ENCODE peak calls at places on chromosomes 4 and X, in nine cellular contexts. P, B, G, J, E, I, R, F and Q are unnamed samples.

GRCh38 chr4:174437756-174438155 is 84.5 kb downstream of the HPGD start:
- DNase-seq in P (no peak), B (no peak), G (no peak), J (no peak), E (no peak), I (no peak), R (no peak), F (no peak), Q (no peak)

GRCh38 chrX:15468036-15468435 is 25.1 kb downstream of the PIR start:
- DNase-seq in P (no peak), B (no peak), G (peak; percentile 27), J (peak; percentile 72), E (peak; percentile 23), I (peak; percentile 1), R (no peak), F (no peak), Q (peak; percentile 35)

GRCh38 chrX:113274801-113275200 is 434.2 kb upstream of the AMOT start:
- DNase-seq in P (no peak), B (no peak), G (no peak), J (no peak), E (no peak), I (no peak), R (no peak), F (no peak), Q (no peak)

GRCh38 chr4:3527101-3527913 is 4.9 kb downstream of the LRPAP1 start:
- DNase-seq in P (no peak), B (no peak), G (no peak), J (no peak), E (no peak), I (no peak), R (no peak), F (no peak), Q (peak; percentile 6)

GRCh38 chrX:2490634-2491033 is 10.1 kb downstream of the DHRSX start:
- DNase-seq in P (no peak), B (no peak), G (no peak), J (no peak), E (no peak), I (no peak), R (no peak), F (no peak), Q (no peak)

GRCh38 chrX:41022579-41022978 is 62.7 kb upstream of the USP9X start:
- DNase-seq in P (no peak), B (no peak), G (peak; percentile 39), J (peak; percentile 39), E (no peak), I (no peak), R (peak; percentile 83), F (no peak), Q (no peak)

GRCh38 chr4:103198111-103198765 is at the start of gene CENPE:
- DNase-seq in P (peak; percentile 27), B (peak; percentile 87), G (peak; percentile 78), J (peak; percentile 90), E (peak; percentile 93), I (peak; percentile 92), R (peak; percentile 81), F (peak; percentile 84), Q (peak; percentile 79)

GRCh38 chrX:71997320-71997719 is 86.7 kb downstream of the NHSL2 start:
- DNase-seq in P (no peak), B (no peak), G (no peak), J (no peak), E (no peak), I (no peak), R (no peak), F (no peak), Q (no peak)

GRCh38 chr4:38670939-38671593 is 7.1 kb downstream of the KLF3 start:
- DNase-seq in P (no peak), B (no peak), G (no peak), J (no peak), E (no peak), I (no peak), R (no peak), F (no peak), Q (no peak)

GRCh38 chr4:164410401-164410800 is 343.5 kb upstream of the SMIM31 start:
- DNase-seq in P (no peak), B (no peak), G (no peak), J (no peak), E (no peak), I (no peak), R (no peak), F (no peak), Q (no peak)

GRCh38 chr4:61064636-61065035 is 135.5 kb upstream of the ADGRL3 start:
- DNase-seq in P (no peak), B (no peak), G (no peak), J (no peak), E (no peak), I (no peak), R (no peak), F (no peak), Q (no peak)

GRCh38 chr4:68907230-68907629 is 44.4 kb downstream of the UGT2A3 start:
- DNase-seq in P (no peak), B (no peak), G (peak; percentile 41), J (no peak), E (no peak), I (no peak), R (no peak), F (no peak), Q (no peak)

GRCh38 chr4:37000281-37000680 is 244.3 kb upstream of the NWD2 start:
- DNase-seq in P (no peak), B (no peak), G (no peak), J (no peak), E (no peak), I (no peak), R (no peak), F (no peak), Q (no peak)

GRCh38 chr4:30722916-30723270 is 2.7 kb downstream of the PCDH7 start:
- DNase-seq in P (no peak), B (no peak), G (no peak), J (peak; percentile 9), E (no peak), I (no peak), R (no peak), F (no peak), Q (no peak)

GRCh38 chr4:8002525-8003309 is 63.1 kb upstream of the AFAP1 start:
- DNase-seq in P (no peak), B (no peak), G (no peak), J (no peak), E (no peak), I (no peak), R (no peak), F (no peak), Q (no peak)

GRCh38 chr4:120718979-120719566 is 203.5 kb downstream of the PRDM5 start:
- DNase-seq in P (no peak), B (no peak), G (peak; percentile 22), J (peak; percentile 60), E (peak; percentile 42), I (peak; percentile 46), R (peak; percentile 3), F (peak; percentile 33), Q (no peak)

GRCh38 chrX:9349572-9350259 is 115.1 kb upstream of the TBL1X start:
- DNase-seq in P (no peak), B (no peak), G (peak; percentile 64), J (no peak), E (peak; percentile 26), I (no peak), R (no peak), F (no peak), Q (no peak)

GRCh38 chrX:9189286-9189685 is 155.4 kb upstream of the FAM9B start:
- DNase-seq in P (no peak), B (no peak), G (no peak), J (no peak), E (no peak), I (no peak), R (no peak), F (no peak), Q (no peak)

GRCh38 chr4:187294861-187295260 is 571.2 kb upstream of the FAT1 start:
- DNase-seq in P (no peak), B (no peak), G (no peak), J (peak; percentile 88), E (no peak), I (no peak), R (no peak), F (no peak), Q (no peak)

GRCh38 chr4:139783761-139784484 is 118.3 kb downstream of the MGST2 start:
- DNase-seq in P (no peak), B (no peak), G (no peak), J (no peak), E (no peak), I (no peak), R (peak; percentile 53), F (no peak), Q (no peak)

GRCh38 chrX:20594985-20595384 is 328.3 kb upstream of the RPS6KA3 start:
- DNase-seq in P (no peak), B (no peak), G (peak; percentile 14), J (peak; percentile 0), E (no peak), I (no peak), R (peak; percentile 7), F (peak; percentile 1), Q (no peak)
- TF ChIP-seq CTCF in P (no peak), B (peak; percentile 8), G (peak; percentile 34), J (no peak), E (peak; percentile 23), I (peak; percentile 8), R (no peak), F (no peak), Q (no peak)

DNA sequence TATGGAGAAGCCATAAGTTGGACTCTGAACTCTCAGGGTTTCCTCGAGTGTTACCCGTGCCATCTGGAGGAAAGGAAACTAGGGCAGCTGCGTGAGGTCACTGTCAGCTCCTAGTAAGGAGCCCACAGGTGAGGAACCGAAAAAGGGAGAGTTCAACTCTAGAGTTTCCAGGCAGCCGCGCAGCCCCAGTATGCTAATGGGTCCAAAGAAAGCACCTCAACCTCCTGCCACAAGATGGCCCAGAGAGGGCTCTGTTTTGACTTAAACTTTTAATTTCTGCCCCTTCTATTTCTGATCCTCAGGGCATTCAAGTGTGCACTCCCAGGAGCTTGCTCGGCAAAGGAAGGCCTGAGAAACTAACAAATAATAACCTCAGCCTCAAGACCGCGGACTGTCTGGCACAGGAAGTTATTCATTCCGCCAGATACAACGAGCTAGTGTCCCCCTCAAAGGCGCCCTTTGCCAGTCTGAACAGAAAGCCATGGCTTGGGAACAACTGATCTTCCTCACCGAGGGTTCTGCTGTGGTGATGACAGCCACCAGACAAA is 13.9 kb downstream of the SCARB2 start:
- DNase-seq in P (no peak), B (peak; percentile 29), G (peak; percentile 36), J (peak; percentile 26), E (peak; percentile 23), I (no peak), R (no peak), F (no peak), Q (no peak)
- TF ChIP-seq CTCF in P (no peak), B (no peak), G (no peak), J (no peak), E (no peak), I (no peak), R (no peak), F (no peak), Q (no peak)

GRCh38 chr4:40915318-40916217 is 165.8 kb downstream of the NSUN7 start:
- DNase-seq in P (no peak), B (no peak), G (peak; percentile 67), J (no peak), E (peak; percentile 82), I (no peak), R (no peak), F (no peak), Q (no peak)
- TF ChIP-seq CTCF in P (no peak), B (no peak), G (no peak), J (no peak), E (no peak), I (no peak), R (no peak), F (no peak), Q (no peak)

DNA sequence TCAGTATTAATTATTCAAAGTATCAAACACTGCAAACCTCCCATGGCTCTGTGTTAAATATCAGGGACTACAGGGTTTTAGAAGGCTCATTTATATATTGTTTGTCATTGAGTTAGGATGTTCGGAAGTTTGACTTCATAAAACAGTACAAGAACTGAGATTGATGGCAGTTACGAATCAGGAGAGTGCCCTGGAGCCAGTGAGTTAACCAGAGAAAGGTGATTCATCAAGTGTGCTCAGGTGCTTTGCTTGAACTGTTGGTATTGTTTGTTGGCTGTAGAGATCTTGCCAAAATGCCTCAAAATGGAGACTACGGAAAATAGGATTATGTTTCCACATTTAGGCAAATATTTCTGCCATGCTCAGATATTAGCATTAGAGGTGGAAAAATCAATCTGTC is 7.5 kb upstream of the GPR101 start:
- DNase-seq in P (no peak), B (no peak), G (no peak), J (no peak), E (no peak), I (no peak), R (no peak), F (no peak), Q (no peak)
- TF ChIP-seq CTCF in P (no peak), B (no peak), G (no peak), J (no peak), E (no peak), I (no peak), R (no peak), F (no peak), Q (no peak)